ENCODE peak calls at places on chromosomes 3 and 15, in six cellular contexts. L, Q, D, T, C and X are unnamed samples.

GRCh38 chr3:195802795-195803194 is 8.9 kb downstream of the MUC4 start:
- ATAC-seq in Q (no peak), T (no peak), D (peak), C (no peak), L (no peak), X (no peak)

GRCh38 chr3:33855884-33856546 is 57.6 kb downstream of the PDCD6IP start:
- ATAC-seq in Q (no peak), T (no peak), L (no peak), D (no peak), C (no peak), X (no peak)

GRCh38 chr3:69386535-69387385 is 872 bp upstream of the FRMD4B start:
- ATAC-seq in Q (peak), T (peak), D (no peak), L (peak), C (peak), X (no peak)

GRCh38 chr3:150005243-150006102 is 34.8 kb upstream of the PFN2 start:
- ATAC-seq in C (no peak), T (peak), D (no peak), L (no peak), Q (no peak), X (no peak)

GRCh38 chr15:72037321-72037720 is 80.6 kb downstream of the MYO9A start:
- ATAC-seq in C (no peak), Q (no peak), L (no peak), T (no peak), D (no peak), X (no peak)

GRCh38 chr15:77163806-77164384 is 93.0 kb upstream of the TSPAN3 start:
- ATAC-seq in T (no peak), Q (no peak), C (no peak), L (no peak), D (no peak), X (no peak)

GRCh38 chr3:29627136-29628117 is 346.6 kb downstream of the RBMS3 start:
- ATAC-seq in T (no peak), Q (no peak), C (peak), L (no peak), D (no peak), X (no peak)

GRCh38 chr15:72082176-72082575 is 35.8 kb downstream of the MYO9A start:
- ATAC-seq in L (no peak), Q (no peak), C (no peak), T (no peak), D (no peak), X (no peak)

GRCh38 chr3:111568355-111568754 is 26.4 kb downstream of the CD96 start:
- ATAC-seq in L (no peak), C (no peak), T (no peak), Q (no peak), D (no peak), X (no peak)

GRCh38 chr3:61925721-61926120 is 364.4 kb downstream of the PTPRG start:
- ATAC-seq in L (no peak), C (no peak), D (no peak), Q (no peak), T (no peak), X (no peak)

GRCh38 chr3:98013428-98014349 is 21.4 kb downstream of the GABRR3 start:
- ATAC-seq in D (no peak), Q (no peak), L (no peak), C (no peak), T (peak), X (no peak)

GRCh38 chr3:172708905-172709775 is 1.7 kb downstream of the NCEH1 start:
- ATAC-seq in T (no peak), C (no peak), L (no peak), Q (no peak), D (no peak), X (no peak)

GRCh38 chr3:53230041-53230621 is 25.7 kb downstream of the TKT start:
- ATAC-seq in L (peak), Q (no peak), C (peak), D (peak), T (no peak), X (no peak)

GRCh38 chr3:12557472-12558105 is 702 bp downstream of the MKRN2 start:
- ATAC-seq in Q (no peak), C (no peak), D (peak), L (peak), T (no peak), X (no peak)

GRCh38 chr3:13378155-13378554 is 42.0 kb downstream of the NUP210 start:
- ATAC-seq in D (no peak), L (peak), C (peak), Q (no peak), T (no peak), X (no peak)

GRCh38 chr3:141093397-141093796 is 42.2 kb downstream of the SPSB4 start:
- ATAC-seq in C (no peak), T (no peak), Q (no peak), D (no peak), L (peak), X (peak)

GRCh38 chr3:115134648-115135347 is 12.3 kb downstream of the ZBTB20 start:
- ATAC-seq in D (no peak), C (no peak), T (no peak), L (no peak), Q (no peak), X (no peak)

GRCh38 chr15:62112616-62113593 is 46.1 kb downstream of the C2CD4A start:
- ATAC-seq in T (peak), D (peak), L (peak), Q (peak), C (no peak), X (no peak)

GRCh38 chr15:78077860-78078187 is 313 bp upstream of the TBC1D2B start:
- ATAC-seq in L (peak), C (peak), D (peak), Q (no peak), T (peak), X (peak)

GRCh38 chr15:40006003-40006402 is 33.0 kb downstream of the SRP14 start:
- ATAC-seq in C (no peak), L (no peak), D (no peak), T (no peak), Q (no peak), X (no peak)

GRCh38 chr15:74319596-74320357 is 47.7 kb downstream of the CYP11A1 start:
- ATAC-seq in T (no peak), Q (no peak), C (no peak), L (no peak), D (no peak), X (no peak)

GRCh38 chr15:28861031-28861534 is 12.6 kb upstream of the GOLGA6L7 start:
- ATAC-seq in T (no peak), L (no peak), Q (no peak), C (no peak), D (peak), X (no peak)

GRCh38 chr15:92733090-92733933 is 77.7 kb upstream of the FAM174B start:
- ATAC-seq in L (no peak), T (no peak), D (no peak), C (peak), Q (no peak), X (no peak)

GRCh38 chr15:76073554-76073953 is 13.8 kb downstream of the TMEM266 start:
- ATAC-seq in C (no peak), T (peak), L (no peak), D (no peak), Q (no peak), X (no peak)

GRCh38 chr15:70762469-70763119 is 764 bp downstream of the UACA start:
- ATAC-seq in Q (peak), D (no peak), T (peak), L (peak), C (peak), X (peak)

GRCh38 chr3:55013145-55013544 is 85.3 kb upstream of the LRTM1 start:
- ATAC-seq in C (no peak), Q (no peak), T (no peak), D (no peak), L (peak), X (no peak)

GRCh38 chr3:8741581-8742355 is 8.2 kb downstream of the CAV3 start:
- ATAC-seq in C (no peak), D (peak), Q (no peak), T (peak), L (peak), X (no peak)

GRCh38 chr15:65979316-65979715 is 110.0 kb downstream of the RAB11A start:
- ATAC-seq in L (no peak), Q (no peak), D (peak), T (no peak), C (peak), X (no peak)

GRCh38 chr3:64108784-64109317 is 85.6 kb upstream of the PSMD6 start:
- ATAC-seq in D (no peak), Q (no peak), T (no peak), C (no peak), L (no peak), X (no peak)

GRCh38 chr3:197023241-197023997 is 6.2 kb downstream of the MELTF start:
- ATAC-seq in C (peak), D (no peak), T (no peak), Q (no peak), L (no peak), X (no peak)

GRCh38 chr3:107373896-107374295 is 3.3 kb upstream of the CCDC54 start:
- ATAC-seq in Q (no peak), L (no peak), C (no peak), T (no peak), D (no peak), X (no peak)

GRCh38 chr3:14803101-14803980 is 15.4 kb upstream of the FGD5 start:
- ATAC-seq in L (peak), C (peak), T (peak), D (peak), Q (peak), X (peak)

GRCh38 chr15:70426065-70426821 is 328.5 kb upstream of the TLE3 start:
- ATAC-seq in Q (no peak), C (no peak), D (no peak), L (no peak), T (no peak), X (no peak)

GRCh38 chr3:31521468-31521867 is 11.3 kb upstream of the STT3B start:
- ATAC-seq in Q (no peak), L (no peak), D (peak), C (no peak), T (peak), X (no peak)

GRCh38 chr3:14841836-14842235 is 23.1 kb downstream of the FGD5 start:
- ATAC-seq in Q (no peak), C (no peak), D (peak), L (no peak), T (no peak), X (no peak)

GRCh38 chr3:20645340-20645739 is 459.3 kb upstream of the SGO1 start:
- ATAC-seq in L (no peak), T (no peak), Q (no peak), C (no peak), D (no peak), X (no peak)

GRCh38 chr3:20646425-20646824 is 460.4 kb upstream of the SGO1 start:
- ATAC-seq in T (no peak), C (no peak), D (no peak), Q (no peak), L (no peak), X (no peak)

GRCh38 chr3:20652249-20652648 is 466.2 kb upstream of the SGO1 start:
- ATAC-seq in L (no peak), T (no peak), C (no peak), D (no peak), Q (no peak), X (no peak)

GRCh38 chr3:20648294-20648693 is 462.3 kb upstream of the SGO1 start:
- ATAC-seq in L (no peak), T (no peak), C (no peak), D (no peak), Q (no peak), X (no peak)

DNA sequence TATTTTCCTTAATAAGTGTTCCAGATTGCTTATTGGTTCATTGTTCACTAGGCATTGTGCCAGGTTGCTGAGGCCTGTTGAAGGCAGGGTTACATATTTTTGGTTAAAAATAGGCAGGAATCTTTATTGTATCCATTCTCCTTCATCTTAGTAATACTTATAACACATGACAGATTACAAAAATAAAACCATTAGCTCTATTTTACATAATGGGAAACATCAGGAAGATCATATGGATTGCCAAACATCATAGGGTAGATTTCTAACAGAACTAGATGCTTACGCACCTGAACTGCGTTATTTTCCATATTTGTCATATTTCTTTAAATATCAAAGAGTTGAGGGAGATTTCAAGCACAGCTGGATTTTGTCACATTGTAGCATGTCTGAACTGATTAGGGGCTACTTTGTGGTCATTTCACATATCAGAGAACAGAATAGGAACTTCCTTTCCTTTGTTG is 462.9 kb upstream of the SGO1 start:
- ATAC-seq in T (no peak), Q (no peak), D (no peak), L (no peak), C (no peak), X (no peak)
- TF ChIP-seq EP300 in T (no peak), Q (no peak), D (no peak), L (no peak), C (no peak), X (no peak)

GRCh38 chr3:105837143-105837740 is 31.6 kb downstream of the CBLB start:
- ATAC-seq in D (no peak), T (no peak), L (no peak), Q (no peak), C (peak), X (no peak)
- H3K4me3 ChIP-seq in D (no peak), T (no peak), L (no peak), Q (no peak), C (peak), X (no peak)

GRCh38 chr15:20658024-20658423 is 116.4 kb upstream of the GOLGA6L6 start:
- ATAC-seq in D (no peak), Q (no peak), T (no peak), C (no peak), L (no peak), X (no peak)
- TF ChIP-seq EP300 in D (no peak), Q (no peak), T (no peak), C (no peak), L (no peak), X (no peak)

DNA sequence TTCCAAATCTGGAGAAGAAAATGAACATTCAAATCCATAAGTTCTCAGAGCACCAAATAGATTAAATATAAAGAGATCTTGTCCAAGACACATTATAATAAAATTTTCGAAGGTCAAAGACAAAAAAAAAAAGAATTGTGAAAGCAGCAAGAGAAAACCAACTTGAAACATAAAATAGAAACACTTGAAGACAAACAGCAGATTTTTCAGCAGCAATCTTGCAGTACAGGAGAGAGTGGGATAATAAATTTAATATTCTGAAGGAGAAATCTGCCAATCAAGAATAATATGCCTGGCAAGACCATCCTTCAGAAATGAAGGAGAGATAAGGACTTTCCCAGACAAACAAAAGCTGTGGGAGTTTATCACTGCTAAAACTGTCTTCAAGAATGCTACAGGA is 150.5 kb upstream of the COL8A1 start:
- ATAC-seq in C (no peak), D (no peak), Q (no peak), T (no peak), L (no peak), X (no peak)
- H3K4me3 ChIP-seq in C (no peak), D (no peak), Q (no peak), T (no peak), L (no peak), X (no peak)

DNA sequence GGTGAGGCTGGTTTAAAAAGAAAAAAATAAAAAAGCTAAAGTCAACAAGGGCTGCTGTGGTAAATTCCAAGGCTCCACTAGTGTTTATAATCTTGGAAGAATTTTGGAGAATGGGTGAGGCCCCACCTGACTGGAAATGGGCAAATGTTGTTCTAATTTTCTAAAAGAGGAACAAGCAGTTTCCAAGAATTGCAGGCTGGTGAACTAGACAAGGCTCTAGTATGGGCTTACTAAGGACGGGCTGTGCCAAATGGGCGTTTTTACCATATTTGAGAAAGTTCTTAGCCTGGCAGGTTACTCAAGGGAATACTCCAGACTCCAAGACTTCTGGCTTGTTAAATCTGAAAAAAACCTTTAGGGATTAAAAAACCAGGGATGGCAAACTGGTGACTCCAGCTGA is 67.0 kb upstream of the ABHD2 start:
- ATAC-seq in Q (peak), T (no peak), D (no peak), C (no peak), L (no peak), X (peak)
- TF ChIP-seq EP300 in Q (no peak), T (no peak), D (no peak), C (no peak), L (no peak), X (no peak)

DNA sequence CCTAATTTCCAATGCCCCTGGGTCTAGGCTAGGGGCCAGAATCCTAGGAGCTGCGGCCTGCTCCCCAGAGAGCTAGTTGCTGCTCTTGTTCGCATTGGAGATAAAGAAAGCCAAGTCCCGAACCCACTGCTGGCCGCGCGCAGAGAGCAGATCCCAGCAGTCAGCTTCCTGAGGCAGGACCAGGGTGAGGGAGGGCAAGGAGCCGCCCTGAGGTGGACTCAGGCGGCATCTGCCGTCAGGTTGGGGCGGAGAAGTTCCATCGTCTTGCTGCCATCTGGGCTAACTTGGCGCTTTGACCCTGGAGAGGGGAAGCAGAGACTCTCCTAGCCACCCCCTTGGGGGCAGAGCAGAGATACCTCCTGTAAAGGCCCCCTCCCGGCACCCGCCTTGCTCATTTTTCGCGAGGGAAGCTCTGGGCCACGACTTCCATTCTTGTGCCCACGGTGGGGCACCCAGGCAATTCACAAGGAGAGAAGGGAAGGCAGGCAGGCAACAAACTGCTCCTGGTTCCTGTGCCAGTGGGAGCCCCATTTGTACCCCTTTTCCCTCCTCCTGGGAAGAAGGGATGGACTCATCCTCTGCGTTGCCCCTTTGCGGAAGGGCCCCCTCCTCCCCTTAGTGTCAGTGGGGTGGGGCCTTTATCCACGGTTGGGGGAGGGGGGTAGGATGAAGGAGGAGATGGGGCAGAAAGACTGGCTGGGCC is 640 bp downstream of the ZIC4 start:
- ATAC-seq in D (no peak), L (no peak), Q (no peak), T (no peak), C (no peak), X (no peak)
- H3K4me3 ChIP-seq in D (no peak), L (no peak), Q (no peak), T (no peak), C (no peak), X (no peak)